ENCODE peak calls at places on chromosomes 16 and 17, in eight cellular contexts. V is H7; M is ELR; C is fibroblast of lung; F is frontal cortex; R is CD4-positive, CD25-positive, alpha-beta regulatory T cell; I is dorsolateral prefrontal cortex; A is stimulated activated CD4-positive, alpha-beta T cell treated with anti-CD3 and anti-CD28 coated beads, Interleukin-1b, Interleukin-23, amount 100 ng/mL, for 1 hour. Z is an unnamed sample.
A peak's percentile ranks its signal among the peaks of the same experiment; 100 is the strongest.

GRCh38 chr17:13594310-13594709 is 7.4 kb downstream of the HS3ST3A1 start:
- DNase-seq in V (no peak), M (no peak), C (no peak), F (no peak), R (no peak), I (no peak), A (no peak), Z (no peak)

GRCh38 chr16:4306439-4307214 is 9.2 kb upstream of the GLIS2 start:
- DNase-seq in V (peak; percentile 80), M (no peak), C (no peak), F (no peak), R (peak; percentile 71), I (no peak), A (no peak), Z (no peak)

GRCh38 chr17:78956254-78956653 is 23.5 kb downstream of the LGALS3BP start:
- DNase-seq in V (peak; percentile 25), M (no peak), C (no peak), F (no peak), R (no peak), I (no peak), A (no peak), Z (no peak)

GRCh38 chr17:29931253-29931932 is 1.4 kb upstream of the SSH2 start:
- DNase-seq in V (peak; percentile 25), M (peak; percentile 91), C (peak; percentile 82), F (peak; percentile 51), R (peak; percentile 89), I (peak; percentile 55), A (no peak), Z (peak; percentile 88)

GRCh38 chr17:11239379-11239970 is 1.5 kb upstream of the SHISA6 start:
- DNase-seq in V (peak; percentile 29), M (no peak), C (no peak), F (no peak), R (no peak), I (no peak), A (no peak), Z (no peak)

GRCh38 chr16:59859606-59860402 is 1125.7 kb upstream of the GOT2 start:
- DNase-seq in V (no peak), M (peak; percentile 11), C (peak; percentile 64), F (no peak), R (no peak), I (no peak), A (no peak), Z (no peak)

GRCh38 chr17:9217151-9218067 is 196.1 kb downstream of the NTN1 start:
- DNase-seq in V (no peak), M (peak; percentile 53), C (peak; percentile 72), F (no peak), R (no peak), I (no peak), A (no peak), Z (no peak)

GRCh38 chr16:89216315-89217137 is 977 bp upstream of the ZNF778 start:
- DNase-seq in V (peak; percentile 91), M (peak; percentile 85), C (peak; percentile 81), F (peak; percentile 74), R (peak; percentile 88), I (peak; percentile 55), A (peak; percentile 59), Z (no peak)

GRCh38 chr16:56689171-56689570 is 6.9 kb downstream of the MT1X start:
- DNase-seq in V (no peak), M (peak; percentile 35), C (no peak), F (no peak), R (no peak), I (no peak), A (no peak), Z (no peak)

GRCh38 chr17:75965468-75965867 is 13.5 kb downstream of the ACOX1 start:
- DNase-seq in V (no peak), M (no peak), C (no peak), F (no peak), R (no peak), I (no peak), A (no peak), Z (no peak)

GRCh38 chr16:14097182-14097951 is 26.2 kb downstream of the MRTFB start:
- DNase-seq in V (no peak), M (peak; percentile 6), C (no peak), F (no peak), R (no peak), I (no peak), A (no peak), Z (peak; percentile 42)

GRCh38 chr16:14448874-14449273 is 181.2 kb downstream of the PARN start:
- DNase-seq in V (no peak), M (no peak), C (no peak), F (no peak), R (no peak), I (no peak), A (no peak), Z (no peak)

GRCh38 chr16:22764662-22765302 is 49.2 kb upstream of the HS3ST2 start:
- DNase-seq in V (peak; percentile 23), M (no peak), C (no peak), F (no peak), R (no peak), I (no peak), A (no peak), Z (no peak)

GRCh38 chr16:85356157-85356556 is 243.9 kb upstream of the CIBAR2 start:
- DNase-seq in V (no peak), M (no peak), C (no peak), F (no peak), R (no peak), I (no peak), A (no peak), Z (no peak)

GRCh38 chr17:524570-524969 is 172.0 kb upstream of the RPH3AL start:
- DNase-seq in V (no peak), M (no peak), C (no peak), F (no peak), R (no peak), I (no peak), A (no peak), Z (no peak)

GRCh38 chr17:49968380-49969133 is 433 bp upstream of the DLX4 start:
- DNase-seq in V (peak; percentile 99), M (peak; percentile 88), C (peak; percentile 44), F (peak; percentile 40), R (peak; percentile 81), I (no peak), A (peak; percentile 52), Z (no peak)